ENCODE peak calls at places on chromosomes 12 and 14, in ten cellular contexts. One of them, this sample, is unnamed.

GRCh38 chr12:113561381-113561780 is 89.7 kb upstream of the LHX5 start:
- DNase-seq in LNCaP clone FGC: no peak
- DNase-seq in EL: no peak
- DNase-seq in HEK293T: no peak
- DNase-seq in fibroblast of pulmonary artery: no peak
- DNase-seq in stimulated activated CD4-positive, alpha-beta T cell treated with anti-CD3 and anti-CD28 coated beads, Interleukin-1b, Interleukin-23, amount 100 ng/mL, for 1 hour: no peak
- DNase-seq in iPS DF 6.9: no peak
- DNase-seq in lung: no peak
- DNase-seq in NCI-H748 treated with DMSO at 0.1 percent for 48 hours: no peak
- DNase-seq in HT1080: no peak
- DNase-seq in this sample: no peak

GRCh38 chr14:100609331-100609870 is 22.2 kb upstream of the BEGAIN start:
- DNase-seq in iPS DF 6.9: no peak
- DNase-seq in LNCaP clone FGC: no peak
- DNase-seq in NCI-H748 treated with DMSO at 0.1 percent for 48 hours: no peak
- DNase-seq in stimulated activated CD4-positive, alpha-beta T cell treated with anti-CD3 and anti-CD28 coated beads, Interleukin-1b, Interleukin-23, amount 100 ng/mL, for 1 hour: no peak
- DNase-seq in HT1080: no peak
- DNase-seq in lung: no peak
- DNase-seq in fibroblast of pulmonary artery: no peak
- DNase-seq in HEK293T: no peak
- DNase-seq in EL: no peak
- DNase-seq in this sample: no peak

GRCh38 chr12:43104524-43104923 is 447.5 kb downstream of the ADAMTS20 start:
- DNase-seq in iPS DF 6.9: no peak
- DNase-seq in lung: no peak
- DNase-seq in stimulated activated CD4-positive, alpha-beta T cell treated with anti-CD3 and anti-CD28 coated beads, Interleukin-1b, Interleukin-23, amount 100 ng/mL, for 1 hour: no peak
- DNase-seq in HT1080: peak
- DNase-seq in fibroblast of pulmonary artery: peak
- DNase-seq in NCI-H748 treated with DMSO at 0.1 percent for 48 hours: no peak
- DNase-seq in HEK293T: no peak
- DNase-seq in LNCaP clone FGC: no peak
- DNase-seq in EL: peak
- DNase-seq in this sample: no peak

GRCh38 chr12:103538397-103538796 is 42.6 kb upstream of the C12orf42 start:
- DNase-seq in NCI-H748 treated with DMSO at 0.1 percent for 48 hours: no peak
- DNase-seq in fibroblast of pulmonary artery: no peak
- DNase-seq in lung: no peak
- DNase-seq in HT1080: peak
- DNase-seq in LNCaP clone FGC: no peak
- DNase-seq in HEK293T: no peak
- DNase-seq in stimulated activated CD4-positive, alpha-beta T cell treated with anti-CD3 and anti-CD28 coated beads, Interleukin-1b, Interleukin-23, amount 100 ng/mL, for 1 hour: no peak
- DNase-seq in iPS DF 6.9: no peak
- DNase-seq in EL: peak
- DNase-seq in this sample: no peak

GRCh38 chr12:10178766-10179165 is at the start of gene TMEM52B:
- DNase-seq in NCI-H748 treated with DMSO at 0.1 percent for 48 hours: no peak
- DNase-seq in EL: no peak
- DNase-seq in lung: no peak
- DNase-seq in HT1080: no peak
- DNase-seq in HEK293T: no peak
- DNase-seq in LNCaP clone FGC: no peak
- DNase-seq in iPS DF 6.9: no peak
- DNase-seq in fibroblast of pulmonary artery: no peak
- DNase-seq in stimulated activated CD4-positive, alpha-beta T cell treated with anti-CD3 and anti-CD28 coated beads, Interleukin-1b, Interleukin-23, amount 100 ng/mL, for 1 hour: no peak
- DNase-seq in this sample: no peak

GRCh38 chr14:105343194-105343593 is 28.6 kb downstream of the PACS2 start:
- DNase-seq in lung: no peak
- DNase-seq in HEK293T: no peak
- DNase-seq in HT1080: no peak
- DNase-seq in LNCaP clone FGC: peak
- DNase-seq in EL: no peak
- DNase-seq in iPS DF 6.9: no peak
- DNase-seq in NCI-H748 treated with DMSO at 0.1 percent for 48 hours: no peak
- DNase-seq in stimulated activated CD4-positive, alpha-beta T cell treated with anti-CD3 and anti-CD28 coated beads, Interleukin-1b, Interleukin-23, amount 100 ng/mL, for 1 hour: no peak
- DNase-seq in fibroblast of pulmonary artery: no peak
- DNase-seq in this sample: no peak

GRCh38 chr12:63013302-63013701 is 78.4 kb upstream of the PPM1H start:
- DNase-seq in lung: no peak
- DNase-seq in LNCaP clone FGC: no peak
- DNase-seq in HT1080: no peak
- DNase-seq in iPS DF 6.9: no peak
- DNase-seq in HEK293T: no peak
- DNase-seq in stimulated activated CD4-positive, alpha-beta T cell treated with anti-CD3 and anti-CD28 coated beads, Interleukin-1b, Interleukin-23, amount 100 ng/mL, for 1 hour: no peak
- DNase-seq in NCI-H748 treated with DMSO at 0.1 percent for 48 hours: no peak
- DNase-seq in EL: no peak
- DNase-seq in fibroblast of pulmonary artery: no peak
- DNase-seq in this sample: no peak

GRCh38 chr14:54566410-54567223 is at the start of gene SAMD4A:
- DNase-seq in lung: peak
- DNase-seq in EL: peak
- DNase-seq in stimulated activated CD4-positive, alpha-beta T cell treated with anti-CD3 and anti-CD28 coated beads, Interleukin-1b, Interleukin-23, amount 100 ng/mL, for 1 hour: peak
- DNase-seq in iPS DF 6.9: peak
- DNase-seq in LNCaP clone FGC: no peak
- DNase-seq in fibroblast of pulmonary artery: peak
- DNase-seq in HT1080: peak
- DNase-seq in HEK293T: peak
- DNase-seq in NCI-H748 treated with DMSO at 0.1 percent for 48 hours: peak
- DNase-seq in this sample: peak

GRCh38 chr14:79971330-79971729 is 240.0 kb downstream of the DIO2 start:
- DNase-seq in HT1080: peak
- DNase-seq in stimulated activated CD4-positive, alpha-beta T cell treated with anti-CD3 and anti-CD28 coated beads, Interleukin-1b, Interleukin-23, amount 100 ng/mL, for 1 hour: no peak
- DNase-seq in NCI-H748 treated with DMSO at 0.1 percent for 48 hours: no peak
- DNase-seq in LNCaP clone FGC: peak
- DNase-seq in fibroblast of pulmonary artery: no peak
- DNase-seq in HEK293T: no peak
- DNase-seq in EL: peak
- DNase-seq in iPS DF 6.9: no peak
- DNase-seq in lung: no peak
- DNase-seq in this sample: peak

GRCh38 chr14:38210587-38211257 is 3.0 kb downstream of the SSTR1 start:
- DNase-seq in NCI-H748 treated with DMSO at 0.1 percent for 48 hours: no peak
- DNase-seq in EL: peak
- DNase-seq in HEK293T: no peak
- DNase-seq in stimulated activated CD4-positive, alpha-beta T cell treated with anti-CD3 and anti-CD28 coated beads, Interleukin-1b, Interleukin-23, amount 100 ng/mL, for 1 hour: no peak
- DNase-seq in HT1080: no peak
- DNase-seq in LNCaP clone FGC: no peak
- DNase-seq in lung: no peak
- DNase-seq in fibroblast of pulmonary artery: peak
- DNase-seq in iPS DF 6.9: no peak
- DNase-seq in this sample: peak

GRCh38 chr12:32051511-32052299 is 54.9 kb upstream of the BICD1 start:
- DNase-seq in lung: no peak
- DNase-seq in HT1080: peak
- DNase-seq in HEK293T: no peak
- DNase-seq in EL: peak
- DNase-seq in NCI-H748 treated with DMSO at 0.1 percent for 48 hours: no peak
- DNase-seq in fibroblast of pulmonary artery: peak
- DNase-seq in LNCaP clone FGC: no peak
- DNase-seq in iPS DF 6.9: no peak
- DNase-seq in stimulated activated CD4-positive, alpha-beta T cell treated with anti-CD3 and anti-CD28 coated beads, Interleukin-1b, Interleukin-23, amount 100 ng/mL, for 1 hour: no peak
- DNase-seq in this sample: peak

GRCh38 chr12:49198431-49199155 is 9.7 kb upstream of the TUBA1A start:
- DNase-seq in stimulated activated CD4-positive, alpha-beta T cell treated with anti-CD3 and anti-CD28 coated beads, Interleukin-1b, Interleukin-23, amount 100 ng/mL, for 1 hour: no peak
- DNase-seq in iPS DF 6.9: no peak
- DNase-seq in HEK293T: no peak
- DNase-seq in fibroblast of pulmonary artery: peak
- DNase-seq in lung: no peak
- DNase-seq in NCI-H748 treated with DMSO at 0.1 percent for 48 hours: peak
- DNase-seq in LNCaP clone FGC: no peak
- DNase-seq in EL: peak
- DNase-seq in HT1080: peak
- DNase-seq in this sample: peak

GRCh38 chr12:102964872-102965271 is 7.4 kb downstream of the ASCL1 start:
- DNase-seq in iPS DF 6.9: no peak
- DNase-seq in fibroblast of pulmonary artery: no peak
- DNase-seq in NCI-H748 treated with DMSO at 0.1 percent for 48 hours: no peak
- DNase-seq in HEK293T: no peak
- DNase-seq in LNCaP clone FGC: no peak
- DNase-seq in EL: no peak
- DNase-seq in stimulated activated CD4-positive, alpha-beta T cell treated with anti-CD3 and anti-CD28 coated beads, Interleukin-1b, Interleukin-23, amount 100 ng/mL, for 1 hour: no peak
- DNase-seq in HT1080: no peak
- DNase-seq in lung: no peak
- DNase-seq in this sample: no peak

GRCh38 chr12:109153711-109154434 is 37.5 kb downstream of the ACACB start:
- DNase-seq in EL: no peak
- DNase-seq in LNCaP clone FGC: no peak
- DNase-seq in lung: no peak
- DNase-seq in fibroblast of pulmonary artery: no peak
- DNase-seq in HEK293T: peak
- DNase-seq in HT1080: no peak
- DNase-seq in iPS DF 6.9: no peak
- DNase-seq in stimulated activated CD4-positive, alpha-beta T cell treated with anti-CD3 and anti-CD28 coated beads, Interleukin-1b, Interleukin-23, amount 100 ng/mL, for 1 hour: no peak
- DNase-seq in NCI-H748 treated with DMSO at 0.1 percent for 48 hours: no peak
- DNase-seq in this sample: no peak

GRCh38 chr12:58277231-58277630 is 335.9 kb downstream of the ATP23 start:
- DNase-seq in NCI-H748 treated with DMSO at 0.1 percent for 48 hours: no peak
- DNase-seq in HT1080: no peak
- DNase-seq in fibroblast of pulmonary artery: no peak
- DNase-seq in iPS DF 6.9: no peak
- DNase-seq in EL: no peak
- DNase-seq in stimulated activated CD4-positive, alpha-beta T cell treated with anti-CD3 and anti-CD28 coated beads, Interleukin-1b, Interleukin-23, amount 100 ng/mL, for 1 hour: no peak
- DNase-seq in HEK293T: no peak
- DNase-seq in lung: no peak
- DNase-seq in LNCaP clone FGC: no peak
- DNase-seq in this sample: no peak

GRCh38 chr14:75711796-75712211 is 50.8 kb downstream of the TTLL5 start:
- DNase-seq in NCI-H748 treated with DMSO at 0.1 percent for 48 hours: no peak
- DNase-seq in lung: peak
- DNase-seq in LNCaP clone FGC: no peak
- DNase-seq in HEK293T: no peak
- DNase-seq in stimulated activated CD4-positive, alpha-beta T cell treated with anti-CD3 and anti-CD28 coated beads, Interleukin-1b, Interleukin-23, amount 100 ng/mL, for 1 hour: no peak
- DNase-seq in fibroblast of pulmonary artery: peak
- DNase-seq in EL: peak
- DNase-seq in iPS DF 6.9: no peak
- DNase-seq in HT1080: peak
- DNase-seq in this sample: peak

GRCh38 chr12:114407566-114408411 is 1.8 kb upstream of the TBX5 start:
- DNase-seq in lung: no peak
- DNase-seq in NCI-H748 treated with DMSO at 0.1 percent for 48 hours: no peak
- DNase-seq in fibroblast of pulmonary artery: peak
- DNase-seq in iPS DF 6.9: no peak
- DNase-seq in LNCaP clone FGC: no peak
- DNase-seq in HT1080: no peak
- DNase-seq in EL: peak
- DNase-seq in stimulated activated CD4-positive, alpha-beta T cell treated with anti-CD3 and anti-CD28 coated beads, Interleukin-1b, Interleukin-23, amount 100 ng/mL, for 1 hour: no peak
- DNase-seq in HEK293T: no peak
- DNase-seq in this sample: peak

GRCh38 chr14:99946652-99947489 is 118.4 kb upstream of the EVL start:
- DNase-seq in LNCaP clone FGC: no peak
- DNase-seq in iPS DF 6.9: no peak
- DNase-seq in HEK293T: peak
- DNase-seq in fibroblast of pulmonary artery: no peak
- DNase-seq in lung: no peak
- DNase-seq in stimulated activated CD4-positive, alpha-beta T cell treated with anti-CD3 and anti-CD28 coated beads, Interleukin-1b, Interleukin-23, amount 100 ng/mL, for 1 hour: peak
- DNase-seq in NCI-H748 treated with DMSO at 0.1 percent for 48 hours: peak
- DNase-seq in HT1080: no peak
- DNase-seq in EL: peak
- DNase-seq in this sample: peak

GRCh38 chr12:43425361-43425760 is 126.6 kb downstream of the ADAMTS20 start:
- DNase-seq in HEK293T: no peak
- DNase-seq in lung: no peak
- DNase-seq in stimulated activated CD4-positive, alpha-beta T cell treated with anti-CD3 and anti-CD28 coated beads, Interleukin-1b, Interleukin-23, amount 100 ng/mL, for 1 hour: no peak
- DNase-seq in fibroblast of pulmonary artery: no peak
- DNase-seq in NCI-H748 treated with DMSO at 0.1 percent for 48 hours: no peak
- DNase-seq in HT1080: no peak
- DNase-seq in iPS DF 6.9: no peak
- DNase-seq in EL: no peak
- DNase-seq in LNCaP clone FGC: no peak
- DNase-seq in this sample: no peak

GRCh38 chr14:51302319-51303030 is 62.4 kb downstream of the TMX1 start:
- DNase-seq in iPS DF 6.9: no peak
- DNase-seq in HT1080: no peak
- DNase-seq in lung: no peak
- DNase-seq in EL: peak
- DNase-seq in fibroblast of pulmonary artery: no peak
- DNase-seq in HEK293T: no peak
- DNase-seq in stimulated activated CD4-positive, alpha-beta T cell treated with anti-CD3 and anti-CD28 coated beads, Interleukin-1b, Interleukin-23, amount 100 ng/mL, for 1 hour: no peak
- DNase-seq in NCI-H748 treated with DMSO at 0.1 percent for 48 hours: no peak
- DNase-seq in LNCaP clone FGC: no peak
- DNase-seq in this sample: peak

GRCh38 chr14:63212776-63213500 is 8.7 kb downstream of the RHOJ start:
- DNase-seq in lung: no peak
- DNase-seq in NCI-H748 treated with DMSO at 0.1 percent for 48 hours: no peak
- DNase-seq in stimulated activated CD4-positive, alpha-beta T cell treated with anti-CD3 and anti-CD28 coated beads, Interleukin-1b, Interleukin-23, amount 100 ng/mL, for 1 hour: no peak
- DNase-seq in EL: no peak
- DNase-seq in HT1080: no peak
- DNase-seq in iPS DF 6.9: no peak
- DNase-seq in LNCaP clone FGC: no peak
- DNase-seq in fibroblast of pulmonary artery: no peak
- DNase-seq in HEK293T: no peak
- DNase-seq in this sample: no peak

GRCh38 chr12:70052931-70053497 is 190.2 kb upstream of the CNOT2 start:
- DNase-seq in HT1080: peak
- DNase-seq in HEK293T: no peak
- DNase-seq in stimulated activated CD4-positive, alpha-beta T cell treated with anti-CD3 and anti-CD28 coated beads, Interleukin-1b, Interleukin-23, amount 100 ng/mL, for 1 hour: no peak
- DNase-seq in EL: peak
- DNase-seq in lung: peak
- DNase-seq in LNCaP clone FGC: no peak
- DNase-seq in NCI-H748 treated with DMSO at 0.1 percent for 48 hours: no peak
- DNase-seq in fibroblast of pulmonary artery: peak
- DNase-seq in iPS DF 6.9: no peak
- DNase-seq in this sample: peak

GRCh38 chr12:14892726-14893442 is 7.2 kb upstream of the MGP start:
- DNase-seq in iPS DF 6.9: no peak
- DNase-seq in HEK293T: no peak
- DNase-seq in LNCaP clone FGC: no peak
- DNase-seq in HT1080: peak
- DNase-seq in EL: no peak
- DNase-seq in NCI-H748 treated with DMSO at 0.1 percent for 48 hours: no peak
- DNase-seq in fibroblast of pulmonary artery: peak
- DNase-seq in lung: no peak
- DNase-seq in stimulated activated CD4-positive, alpha-beta T cell treated with anti-CD3 and anti-CD28 coated beads, Interleukin-1b, Interleukin-23, amount 100 ng/mL, for 1 hour: no peak
- DNase-seq in this sample: peak

GRCh38 chr14:40222996-40223395 is 790.8 kb upstream of the FBXO33 start:
- DNase-seq in NCI-H748 treated with DMSO at 0.1 percent for 48 hours: no peak
- DNase-seq in EL: no peak
- DNase-seq in stimulated activated CD4-positive, alpha-beta T cell treated with anti-CD3 and anti-CD28 coated beads, Interleukin-1b, Interleukin-23, amount 100 ng/mL, for 1 hour: no peak
- DNase-seq in fibroblast of pulmonary artery: no peak
- DNase-seq in HT1080: no peak
- DNase-seq in iPS DF 6.9: no peak
- DNase-seq in LNCaP clone FGC: no peak
- DNase-seq in lung: no peak
- DNase-seq in HEK293T: no peak
- DNase-seq in this sample: no peak

GRCh38 chr12:122067548-122067947 is 11.0 kb upstream of the MLXIP start:
- DNase-seq in iPS DF 6.9: no peak
- DNase-seq in LNCaP clone FGC: no peak
- DNase-seq in lung: no peak
- DNase-seq in stimulated activated CD4-positive, alpha-beta T cell treated with anti-CD3 and anti-CD28 coated beads, Interleukin-1b, Interleukin-23, amount 100 ng/mL, for 1 hour: no peak
- DNase-seq in EL: no peak
- DNase-seq in fibroblast of pulmonary artery: no peak
- DNase-seq in NCI-H748 treated with DMSO at 0.1 percent for 48 hours: no peak
- DNase-seq in HT1080: no peak
- DNase-seq in HEK293T: no peak
- DNase-seq in this sample: no peak

GRCh38 chr12:6843118-6843902 is 2.6 kb downstream of the GNB3 start:
- DNase-seq in lung: no peak
- DNase-seq in iPS DF 6.9: no peak
- DNase-seq in stimulated activated CD4-positive, alpha-beta T cell treated with anti-CD3 and anti-CD28 coated beads, Interleukin-1b, Interleukin-23, amount 100 ng/mL, for 1 hour: no peak
- DNase-seq in NCI-H748 treated with DMSO at 0.1 percent for 48 hours: no peak
- DNase-seq in LNCaP clone FGC: no peak
- DNase-seq in HT1080: no peak
- DNase-seq in fibroblast of pulmonary artery: no peak
- DNase-seq in EL: no peak
- DNase-seq in HEK293T: no peak
- DNase-seq in this sample: no peak